ENCODE peak calls at places on chromosomes 4 and X, in eight cellular contexts. K is WERI-Rb-1; D is AG10803; H is uterus; I is CD8-positive, alpha-beta T cell; Q is type B pancreatic cell; S is fibroblast of villous mesenchyme; G is left lung. Y is an unnamed sample.

GRCh38 chr4:735583-735982 is 30.0 kb downstream of the PCGF3 start:
- DNase-seq in H (no peak), S (no peak), K (no peak), I (no peak), D (no peak), G (peak), Q (no peak), Y (no peak)

GRCh38 chr4:120874792-120875774 is 47.4 kb downstream of the PRDM5 start:
- DNase-seq in I (no peak), Q (no peak), S (no peak), H (no peak), D (no peak), K (no peak), G (no peak), Y (no peak)

GRCh38 chr4:164977243-164978164 is at the start of gene TRIM61:
- DNase-seq in H (no peak), D (peak), S (peak), I (peak), K (no peak), G (peak), Q (peak), Y (no peak)

GRCh38 chr4:75821966-75822365 is 80.3 kb downstream of the PPEF2 start:
- DNase-seq in Q (no peak), I (no peak), G (no peak), D (peak), H (no peak), K (no peak), S (peak), Y (no peak)

GRCh38 chr4:118730683-118731082 is 45.5 kb downstream of the METTL14 start:
- DNase-seq in S (no peak), H (no peak), Q (no peak), D (no peak), G (no peak), K (no peak), I (no peak), Y (no peak)

GRCh38 chr4:17934286-17934685 is 87.3 kb downstream of the LCORL start:
- DNase-seq in S (peak), I (no peak), H (no peak), K (no peak), G (no peak), Q (no peak), D (no peak), Y (no peak)

GRCh38 chrX:110041980-110042379 is 39.1 kb downstream of the TMEM164 start:
- DNase-seq in H (no peak), K (no peak), I (no peak), S (no peak), Q (no peak), D (no peak), G (no peak), Y (no peak)

GRCh38 chr4:8213121-8213520 is 14.0 kb downstream of the SH3TC1 start:
- DNase-seq in G (peak), K (no peak), H (no peak), S (no peak), I (no peak), Q (no peak), D (no peak), Y (no peak)

GRCh38 chr4:109979932-109980717 is 67.4 kb downstream of the EGF start:
- DNase-seq in D (peak), S (peak), G (no peak), Q (no peak), I (no peak), H (no peak), K (no peak), Y (no peak)

GRCh38 chr4:54226399-54227260 is 2.5 kb upstream of the PDGFRA start:
- DNase-seq in D (peak), I (no peak), G (peak), K (no peak), H (peak), S (peak), Q (peak), Y (no peak)

DNA sequence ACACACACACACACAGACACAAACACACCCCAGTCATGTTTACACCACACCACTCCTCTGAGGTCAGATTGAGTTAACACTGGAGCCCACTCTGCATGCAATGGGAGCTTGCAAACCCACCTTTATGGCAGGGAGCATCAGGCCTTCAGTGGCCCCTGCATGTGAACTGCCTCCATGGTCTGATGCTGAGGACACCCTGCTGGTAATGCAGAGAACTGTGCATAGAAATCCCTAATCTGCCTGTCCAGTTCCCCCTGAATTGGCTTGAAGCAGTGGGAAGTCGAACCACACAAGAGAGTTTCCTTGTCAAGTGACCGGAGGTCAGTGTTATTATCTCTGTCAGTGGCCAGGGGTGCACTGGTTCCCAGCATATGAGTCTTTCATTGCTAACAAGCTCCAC is 59.8 kb downstream of the ANOS1 start:
- DNase-seq in D (no peak), G (no peak), S (no peak), K (peak), H (no peak), I (no peak), Q (no peak), Y (no peak)
- TF ChIP-seq CTCF in D (no peak), G (no peak), S (no peak), K (peak), H (no peak), I (no peak), Q (peak), Y (no peak)

GRCh38 chr4:141657550-141657949 is 21.2 kb downstream of the IL15 start:
- DNase-seq in D (no peak), H (no peak), I (no peak), S (no peak), Q (no peak), K (no peak), G (no peak), Y (no peak)
- TF ChIP-seq CTCF in D (no peak), H (no peak), I (no peak), S (no peak), Q (no peak), K (no peak), G (no peak), Y (no peak)

GRCh38 chrX:71998836-71999509 is 88.3 kb downstream of the NHSL2 start:
- DNase-seq in K (peak), D (peak), H (no peak), Q (no peak), I (peak), S (peak), G (no peak), Y (no peak)

GRCh38 chrX:72001906-72002305 is 91.3 kb downstream of the NHSL2 start:
- DNase-seq in Q (no peak), G (no peak), K (no peak), H (no peak), D (no peak), I (no peak), S (no peak), Y (no peak)

GRCh38 chrX:72001471-72001870 is 90.8 kb downstream of the NHSL2 start:
- DNase-seq in K (no peak), D (no peak), S (no peak), G (no peak), I (no peak), H (no peak), Q (peak), Y (no peak)

GRCh38 chrX:71997320-71997719 is 86.7 kb downstream of the NHSL2 start:
- DNase-seq in G (no peak), D (peak), Q (no peak), S (no peak), I (no peak), K (no peak), H (no peak), Y (no peak)

DNA sequence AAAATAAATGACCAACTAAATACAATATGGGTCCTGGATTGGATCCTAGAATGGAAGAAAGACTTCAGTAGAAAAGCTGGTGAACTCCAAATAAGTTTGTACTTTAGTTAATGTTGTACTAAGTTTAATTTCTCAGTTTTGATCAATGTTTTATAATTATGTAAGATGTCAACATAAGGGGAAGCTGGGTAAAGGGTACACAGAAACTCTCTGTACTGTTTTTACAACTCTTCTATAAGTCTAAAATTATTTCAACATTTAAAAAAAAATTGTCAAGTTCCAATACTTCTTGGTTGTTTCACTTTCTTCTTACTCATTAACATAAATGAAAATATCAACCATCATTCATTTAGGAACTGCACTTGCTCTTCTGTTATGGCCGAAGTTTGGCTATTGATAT is 88.9 kb downstream of the NHSL2 start:
- DNase-seq in Q (no peak), H (no peak), I (no peak), K (no peak), S (no peak), D (no peak), G (no peak), Y (no peak)
- TF ChIP-seq CTCF in Q (no peak), H (no peak), I (peak), K (no peak), S (no peak), D (no peak), G (no peak), Y (no peak)

GRCh38 chrX:140050906-140051305 is 85.6 kb upstream of the CXorf66 start:
- DNase-seq in S (peak), Q (no peak), H (no peak), G (no peak), D (peak), K (no peak), I (no peak), Y (no peak)
- TF ChIP-seq CTCF in S (peak), Q (peak), H (no peak), G (no peak), D (peak), K (peak), I (no peak), Y (peak)

DNA sequence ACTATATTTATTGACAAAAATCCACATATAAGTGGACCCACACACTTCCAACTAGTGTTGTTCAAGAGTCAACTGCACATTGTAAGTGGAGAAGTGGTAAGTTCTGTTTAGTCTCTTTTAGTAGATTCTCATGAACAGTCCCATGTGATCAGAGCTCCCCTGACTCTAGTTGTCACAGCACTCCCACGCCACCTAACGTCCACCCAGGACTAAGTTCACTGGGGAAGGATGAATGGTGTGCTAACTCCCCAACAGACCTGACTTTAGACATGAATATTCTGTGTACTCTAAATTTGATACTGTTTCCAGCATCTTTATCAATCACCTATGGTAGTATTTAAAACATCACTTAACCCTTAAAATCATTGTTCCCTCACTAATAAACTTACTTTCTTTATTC is 59.8 kb downstream of the PACRGL start:
- DNase-seq in S (peak), H (no peak), G (no peak), Q (no peak), I (no peak), D (no peak), K (no peak), Y (no peak)
- TF ChIP-seq CTCF in S (peak), H (no peak), G (no peak), Q (no peak), I (no peak), D (no peak), K (peak), Y (no peak)

DNA sequence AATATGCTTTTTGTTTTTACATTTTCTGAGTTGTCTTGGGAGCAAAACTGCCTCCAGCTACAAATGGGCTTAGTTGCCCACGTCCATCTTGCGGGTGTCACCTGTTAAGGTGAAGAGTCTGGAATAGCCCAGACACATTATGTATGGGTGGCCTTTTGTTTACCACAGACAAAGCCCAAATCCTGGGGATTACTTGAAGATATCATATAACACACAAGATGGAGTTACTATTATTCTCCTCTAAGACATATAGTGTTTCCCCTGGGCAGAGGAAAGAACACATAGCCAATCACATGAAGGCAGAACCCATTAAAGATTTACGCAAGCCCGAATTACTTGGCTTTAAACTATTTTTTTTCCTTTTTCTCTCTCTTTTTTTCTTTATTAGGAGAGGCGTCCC is 625.6 kb upstream of the FAM241A start:
- DNase-seq in I (no peak), D (no peak), K (no peak), G (no peak), S (no peak), Q (no peak), H (no peak), Y (no peak)
- TF ChIP-seq CTCF in I (no peak), D (no peak), K (no peak), G (no peak), S (no peak), Q (no peak), H (no peak), Y (no peak)

GRCh38 chr4:16195209-16195608 is 31.1 kb downstream of the TAPT1 start:
- DNase-seq in Q (no peak), D (no peak), I (no peak), G (no peak), K (peak), H (no peak), S (no peak), Y (no peak)

GRCh38 chr4:16197842-16198241 is 28.4 kb downstream of the TAPT1 start:
- DNase-seq in G (no peak), S (no peak), Q (no peak), D (peak), I (no peak), H (no peak), K (no peak), Y (no peak)

GRCh38 chr4:16198271-16198670 is 28.0 kb downstream of the TAPT1 start:
- DNase-seq in G (no peak), S (no peak), H (no peak), I (no peak), Q (no peak), K (no peak), D (no peak), Y (no peak)

GRCh38 chr4:16199132-16199531 is 27.1 kb downstream of the TAPT1 start:
- DNase-seq in H (no peak), G (no peak), K (no peak), D (peak), I (no peak), Q (no peak), S (peak), Y (no peak)

GRCh38 chr4:16196482-16197393 is 29.5 kb downstream of the TAPT1 start:
- DNase-seq in K (no peak), G (no peak), H (no peak), S (peak), D (peak), Q (no peak), I (no peak), Y (no peak)
- TF ChIP-seq CTCF in K (peak), G (peak), H (peak), S (peak), D (peak), Q (peak), I (no peak), Y (peak)

DNA sequence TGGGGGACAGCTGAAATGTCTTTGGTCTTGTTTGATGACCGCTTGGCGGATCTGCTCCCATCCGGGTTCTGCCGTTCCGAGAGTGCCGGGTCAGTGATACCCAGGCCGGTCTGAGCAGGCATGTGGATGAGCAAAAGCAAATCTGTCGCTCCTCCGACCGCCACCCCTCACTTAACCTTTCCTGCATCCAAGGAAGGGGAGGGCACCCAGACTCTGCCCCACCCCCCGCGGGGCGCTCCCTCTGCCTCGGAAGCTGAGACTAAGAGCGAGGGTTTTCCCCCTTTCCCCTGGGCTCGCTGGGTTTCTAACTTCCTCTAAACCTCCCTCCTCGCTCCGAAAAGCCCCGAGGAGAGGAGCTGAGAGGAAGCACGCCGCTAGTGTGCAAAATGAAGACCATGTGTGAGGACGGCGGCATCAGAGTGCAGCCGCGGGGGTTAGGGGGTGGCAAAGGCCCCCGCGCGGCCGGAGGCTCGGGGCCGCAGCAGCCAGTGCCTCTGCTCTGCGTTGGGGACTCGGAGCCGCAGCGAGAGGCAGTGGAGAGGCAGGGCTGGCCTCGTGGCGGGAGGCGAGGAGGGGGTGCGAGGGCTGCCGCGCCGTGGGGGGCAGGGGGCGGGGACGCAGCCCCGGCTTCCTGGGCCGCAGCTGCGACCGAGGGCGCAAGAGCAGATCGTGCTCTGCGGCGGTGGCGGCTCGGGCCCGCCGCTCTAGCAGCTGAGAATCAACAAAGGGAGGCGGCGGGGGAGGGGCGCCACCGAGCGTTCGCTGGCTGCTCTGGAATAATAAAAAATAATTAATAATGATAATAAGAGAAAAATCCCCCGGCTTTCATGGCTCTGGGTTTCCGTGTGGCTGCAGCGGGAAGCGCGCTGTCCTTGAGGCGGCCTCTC is 55.8 kb upstream of the BCOR start:
- DNase-seq in I (peak), H (peak), S (no peak), D (no peak), Q (no peak), K (peak), G (peak), Y (peak)
- TF ChIP-seq CTCF in I (no peak), H (peak), S (no peak), D (no peak), Q (peak), K (no peak), G (no peak), Y (no peak)

GRCh38 chr4:21307709-21308108 is 607.5 kb downstream of the PACRGL start:
- DNase-seq in S (no peak), K (no peak), G (no peak), Q (no peak), I (no peak), H (no peak), D (no peak), Y (no peak)

GRCh38 chr4:21304061-21304541 is 603.8 kb downstream of the PACRGL start:
- DNase-seq in D (no peak), K (peak), H (no peak), Q (no peak), I (no peak), G (peak), S (no peak), Y (no peak)
- TF ChIP-seq CTCF in D (no peak), K (no peak), H (no peak), Q (no peak), I (no peak), G (no peak), S (no peak), Y (no peak)

Y was measured in CD14-positive monocyte.